ENCODE peak calls at places on chromosomes 3 and 15, in six cellular contexts. One of them, this sample, is unnamed.

GRCh38 chr15:44726568-44727461 is 9.5 kb upstream of the TRIM69 start:
- DNase-seq in dorsolateral prefrontal cortex: no peak
- DNase-seq in fibroblast of lung: peak; percentile 93
- DNase-seq in NT2/D1: no peak
- DNase-seq in hepatocyte: peak; percentile 82
- DNase-seq in A549: peak; percentile 78
- DNase-seq in this sample: peak; percentile 37

GRCh38 chr3:195087321-195087720 is 183.6 kb downstream of the XXYLT1 start:
- DNase-seq in fibroblast of lung: no peak
- DNase-seq in dorsolateral prefrontal cortex: no peak
- DNase-seq in hepatocyte: no peak
- DNase-seq in A549: no peak
- DNase-seq in NT2/D1: no peak
- DNase-seq in this sample: no peak

GRCh38 chr15:42363487-42363886 is 4.2 kb downstream of the CAPN3 start:
- DNase-seq in A549: no peak
- DNase-seq in fibroblast of lung: no peak
- DNase-seq in dorsolateral prefrontal cortex: no peak
- DNase-seq in NT2/D1: peak; percentile 52
- DNase-seq in hepatocyte: no peak
- DNase-seq in this sample: no peak

GRCh38 chr3:138332472-138333073 is 2.9 kb upstream of the NME9 start:
- DNase-seq in A549: peak; percentile 44
- DNase-seq in hepatocyte: peak; percentile 26
- DNase-seq in fibroblast of lung: peak; percentile 66
- DNase-seq in NT2/D1: no peak
- DNase-seq in dorsolateral prefrontal cortex: no peak
- DNase-seq in this sample: no peak

GRCh38 chr3:178203650-178204049 is 332.6 kb upstream of the KCNMB2 start:
- DNase-seq in hepatocyte: no peak
- DNase-seq in dorsolateral prefrontal cortex: no peak
- DNase-seq in NT2/D1: no peak
- DNase-seq in fibroblast of lung: peak; percentile 73
- DNase-seq in A549: no peak
- DNase-seq in this sample: no peak

GRCh38 chr15:47194718-47195117 is 522.6 kb upstream of the SEMA6D start:
- DNase-seq in fibroblast of lung: peak; percentile 72
- DNase-seq in NT2/D1: no peak
- DNase-seq in A549: peak; percentile 10
- DNase-seq in dorsolateral prefrontal cortex: no peak
- DNase-seq in hepatocyte: peak; percentile 47
- DNase-seq in this sample: no peak

GRCh38 chr3:120350431-120350941 is 1.3 kb upstream of the LRRC58 start:
- DNase-seq in fibroblast of lung: peak; percentile 92
- DNase-seq in A549: peak; percentile 40
- DNase-seq in dorsolateral prefrontal cortex: no peak
- DNase-seq in NT2/D1: no peak
- DNase-seq in hepatocyte: peak; percentile 22
- DNase-seq in this sample: no peak

GRCh38 chr3:197495059-197495455 is 60.7 kb downstream of the BDH1 start:
- DNase-seq in fibroblast of lung: no peak
- DNase-seq in NT2/D1: no peak
- DNase-seq in A549: no peak
- DNase-seq in hepatocyte: no peak
- DNase-seq in dorsolateral prefrontal cortex: no peak
- DNase-seq in this sample: no peak

GRCh38 chr3:68878322-68878721 is 54.0 kb downstream of the TAFA4 start:
- DNase-seq in hepatocyte: peak; percentile 36
- DNase-seq in fibroblast of lung: peak; percentile 40
- DNase-seq in NT2/D1: no peak
- DNase-seq in dorsolateral prefrontal cortex: no peak
- DNase-seq in A549: peak; percentile 4
- DNase-seq in this sample: no peak

GRCh38 chr3:175426805-175427204 is 567.7 kb downstream of the NAALADL2 start:
- DNase-seq in NT2/D1: no peak
- DNase-seq in dorsolateral prefrontal cortex: no peak
- DNase-seq in fibroblast of lung: no peak
- DNase-seq in hepatocyte: no peak
- DNase-seq in A549: no peak
- DNase-seq in this sample: no peak

GRCh38 chr3:125357032-125357658 is 18.0 kb downstream of the ZNF148 start:
- DNase-seq in fibroblast of lung: peak; percentile 44
- DNase-seq in NT2/D1: no peak
- DNase-seq in A549: peak; percentile 40
- DNase-seq in dorsolateral prefrontal cortex: no peak
- DNase-seq in hepatocyte: peak; percentile 29
- DNase-seq in this sample: peak; percentile 25

GRCh38 chr3:567488-568173 is 371.1 kb downstream of the CHL1 start:
- DNase-seq in hepatocyte: no peak
- DNase-seq in NT2/D1: no peak
- DNase-seq in dorsolateral prefrontal cortex: no peak
- DNase-seq in A549: no peak
- DNase-seq in fibroblast of lung: no peak
- DNase-seq in this sample: no peak

GRCh38 chr3:58334013-58334321 is 1.3 kb downstream of the PXK start:
- DNase-seq in dorsolateral prefrontal cortex: no peak
- DNase-seq in A549: no peak
- DNase-seq in fibroblast of lung: no peak
- DNase-seq in hepatocyte: no peak
- DNase-seq in NT2/D1: no peak
- DNase-seq in this sample: no peak

GRCh38 chr3:127629462-127630403 is 748 bp downstream of the PODXL2 start:
- DNase-seq in NT2/D1: no peak
- DNase-seq in hepatocyte: no peak
- DNase-seq in A549: no peak
- DNase-seq in fibroblast of lung: no peak
- DNase-seq in dorsolateral prefrontal cortex: peak; percentile 47
- DNase-seq in this sample: no peak

GRCh38 chr3:157166115-157166514 is 6.2 kb upstream of the CCNL1 start:
- DNase-seq in hepatocyte: no peak
- DNase-seq in fibroblast of lung: no peak
- DNase-seq in NT2/D1: no peak
- DNase-seq in dorsolateral prefrontal cortex: no peak
- DNase-seq in A549: no peak
- DNase-seq in this sample: no peak

GRCh38 chr3:52121459-52121795 is 32.8 kb downstream of the POC1A start:
- DNase-seq in NT2/D1: no peak
- DNase-seq in dorsolateral prefrontal cortex: no peak
- DNase-seq in hepatocyte: no peak
- DNase-seq in A549: no peak
- DNase-seq in fibroblast of lung: no peak
- DNase-seq in this sample: no peak

GRCh38 chr15:85707519-85708338 is 87.0 kb downstream of the KLHL25 start:
- DNase-seq in fibroblast of lung: peak; percentile 55
- DNase-seq in dorsolateral prefrontal cortex: no peak
- DNase-seq in A549: peak; percentile 30
- DNase-seq in NT2/D1: no peak
- DNase-seq in hepatocyte: peak; percentile 76
- DNase-seq in this sample: no peak

GRCh38 chr15:29670945-29671307 is 151.3 kb downstream of the TJP1 start:
- DNase-seq in fibroblast of lung: peak; percentile 16
- DNase-seq in NT2/D1: no peak
- DNase-seq in A549: peak; percentile 99
- DNase-seq in hepatocyte: peak; percentile 68
- DNase-seq in dorsolateral prefrontal cortex: no peak
- DNase-seq in this sample: no peak

GRCh38 chr3:55683666-55684270 is 196.7 kb upstream of the WNT5A start:
- DNase-seq in fibroblast of lung: no peak
- DNase-seq in NT2/D1: no peak
- DNase-seq in hepatocyte: no peak
- DNase-seq in dorsolateral prefrontal cortex: no peak
- DNase-seq in A549: no peak
- DNase-seq in this sample: no peak

GRCh38 chr3:52052831-52053306 is 3.5 kb downstream of the DUSP7 start:
- DNase-seq in A549: peak; percentile 61
- DNase-seq in fibroblast of lung: peak; percentile 76
- DNase-seq in dorsolateral prefrontal cortex: peak; percentile 86
- DNase-seq in hepatocyte: peak; percentile 65
- DNase-seq in NT2/D1: peak; percentile 61
- DNase-seq in this sample: peak; percentile 82

GRCh38 chr15:77569647-77570186 is 63.0 kb downstream of the LINGO1 start:
- DNase-seq in fibroblast of lung: peak; percentile 6
- DNase-seq in hepatocyte: no peak
- DNase-seq in NT2/D1: no peak
- DNase-seq in A549: no peak
- DNase-seq in dorsolateral prefrontal cortex: no peak
- DNase-seq in this sample: no peak

GRCh38 chr3:25099662-25100061 is 328.4 kb upstream of the RARB start:
- DNase-seq in A549: no peak
- DNase-seq in fibroblast of lung: no peak
- DNase-seq in dorsolateral prefrontal cortex: no peak
- DNase-seq in hepatocyte: no peak
- DNase-seq in NT2/D1: no peak
- DNase-seq in this sample: no peak

GRCh38 chr3:25107918-25108617 is 320.0 kb upstream of the RARB start:
- DNase-seq in fibroblast of lung: no peak
- DNase-seq in A549: no peak
- DNase-seq in dorsolateral prefrontal cortex: no peak
- DNase-seq in hepatocyte: no peak
- DNase-seq in NT2/D1: no peak
- DNase-seq in this sample: no peak

DNA sequence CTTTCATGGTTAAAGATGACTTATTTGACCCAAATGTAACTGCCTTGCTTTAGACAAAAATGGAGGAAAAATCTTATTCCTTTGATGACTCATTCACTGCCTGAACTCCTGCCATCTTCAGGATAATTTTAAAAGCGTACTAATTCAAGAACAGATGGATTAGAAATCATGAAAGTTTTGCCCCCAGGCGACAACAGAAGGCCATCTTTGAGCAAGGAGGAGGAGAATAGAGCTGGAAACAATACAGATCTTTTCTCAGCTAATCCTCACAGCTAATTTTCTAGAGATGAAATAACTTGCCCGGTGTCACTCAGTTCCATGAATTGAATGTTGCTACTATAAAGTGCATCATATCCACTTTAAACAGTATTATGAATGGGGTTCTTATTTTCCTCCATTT is 324.7 kb upstream of the RARB start:
- DNase-seq in hepatocyte: no peak
- DNase-seq in A549: no peak
- DNase-seq in fibroblast of lung: no peak
- DNase-seq in NT2/D1: no peak
- DNase-seq in dorsolateral prefrontal cortex: no peak
- DNase-seq in this sample: no peak
- H3K4me3 ChIP-seq in hepatocyte: no peak overlapping the region
- H3K4me3 ChIP-seq in A549: no peak overlapping the region
- H3K4me3 ChIP-seq in fibroblast of lung: no peak overlapping the region
- H3K4me3 ChIP-seq in NT2/D1: no peak overlapping the region
- H3K4me3 ChIP-seq in dorsolateral prefrontal cortex: no peak overlapping the region
- H3K4me3 ChIP-seq in this sample: no peak overlapping the region

DNA sequence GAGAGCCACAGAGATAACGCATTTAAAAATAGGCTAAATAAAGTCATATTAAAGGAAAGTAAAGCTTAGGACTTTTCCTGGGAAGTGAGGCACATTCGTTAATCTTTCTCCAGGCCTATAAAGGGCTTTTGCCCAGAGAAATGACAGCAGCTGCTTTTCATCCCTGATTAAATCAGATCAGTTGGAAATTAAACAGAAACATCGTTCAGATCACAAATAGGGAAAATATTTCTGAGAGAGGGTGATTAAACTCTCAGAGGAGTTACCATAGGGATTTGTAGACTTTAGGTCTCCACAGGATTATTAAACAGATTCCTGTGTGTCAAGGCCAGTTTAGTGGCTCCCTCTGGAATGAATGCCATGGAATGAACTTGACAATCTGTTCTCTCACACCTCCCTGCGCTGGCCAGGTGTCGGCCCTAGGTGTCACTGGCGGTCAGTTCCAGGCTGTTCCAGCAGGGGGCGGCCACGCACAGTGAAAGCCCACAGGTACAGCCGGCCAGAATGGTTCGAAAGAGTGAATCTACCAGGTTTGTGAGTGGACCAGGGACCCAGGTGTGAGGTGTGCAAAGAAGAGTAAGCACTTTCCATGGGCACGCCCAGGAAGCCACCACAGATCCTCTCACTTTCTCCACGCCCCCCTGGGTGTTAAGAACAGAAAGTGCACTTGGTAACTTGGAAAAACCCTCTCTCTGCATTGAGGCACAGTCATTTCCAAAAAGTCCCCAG is 253.0 kb upstream of the RASGRP1 start:
- DNase-seq in hepatocyte: peak; percentile 90
- DNase-seq in fibroblast of lung: peak; percentile 53
- DNase-seq in dorsolateral prefrontal cortex: peak; percentile 80
- DNase-seq in NT2/D1: peak; percentile 28
- DNase-seq in A549: peak; percentile 74
- DNase-seq in this sample: peak; percentile 96
- H3K4me3 ChIP-seq in hepatocyte: no peak overlapping the region
- H3K4me3 ChIP-seq in fibroblast of lung: no peak overlapping the region
- H3K4me3 ChIP-seq in dorsolateral prefrontal cortex: peak overlapping the region; percentile 45
- H3K4me3 ChIP-seq in NT2/D1: no peak overlapping the region
- H3K4me3 ChIP-seq in A549: no peak overlapping the region
- H3K4me3 ChIP-seq in this sample: no peak overlapping the region

GRCh38 chr15:75659928-75660645 is 12.4 kb downstream of the SNX33 start:
- DNase-seq in hepatocyte: no peak
- DNase-seq in NT2/D1: no peak
- DNase-seq in fibroblast of lung: no peak
- DNase-seq in dorsolateral prefrontal cortex: no peak
- DNase-seq in A549: no peak
- DNase-seq in this sample: no peak

GRCh38 chr15:75663931-75664421 is 16.3 kb downstream of the SNX33 start:
- DNase-seq in A549: no peak
- DNase-seq in dorsolateral prefrontal cortex: no peak
- DNase-seq in hepatocyte: peak; percentile 51
- DNase-seq in NT2/D1: no peak
- DNase-seq in fibroblast of lung: no peak
- DNase-seq in this sample: no peak

GRCh38 chr15:75662823-75663519 is 15.3 kb downstream of the SNX33 start:
- DNase-seq in A549: no peak
- DNase-seq in dorsolateral prefrontal cortex: no peak
- DNase-seq in fibroblast of lung: no peak
- DNase-seq in hepatocyte: no peak
- DNase-seq in NT2/D1: no peak
- DNase-seq in this sample: no peak

GRCh38 chr15:75661041-75661778 is 13.5 kb downstream of the SNX33 start:
- DNase-seq in hepatocyte: peak; percentile 92
- DNase-seq in dorsolateral prefrontal cortex: peak; percentile 54
- DNase-seq in A549: peak; percentile 83
- DNase-seq in NT2/D1: no peak
- DNase-seq in fibroblast of lung: peak; percentile 91
- DNase-seq in this sample: peak; percentile 78

GRCh38 chr15:75661779-75662140 is 14.0 kb downstream of the SNX33 start:
- DNase-seq in hepatocyte: no peak
- DNase-seq in A549: no peak
- DNase-seq in NT2/D1: no peak
- DNase-seq in dorsolateral prefrontal cortex: no peak
- DNase-seq in fibroblast of lung: no peak
- DNase-seq in this sample: no peak
- H3K4me3 ChIP-seq in hepatocyte: no peak overlapping the region
- H3K4me3 ChIP-seq in A549: no peak overlapping the region
- H3K4me3 ChIP-seq in NT2/D1: no peak overlapping the region
- H3K4me3 ChIP-seq in dorsolateral prefrontal cortex: no peak overlapping the region
- H3K4me3 ChIP-seq in fibroblast of lung: no peak overlapping the region
- H3K4me3 ChIP-seq in this sample: no peak overlapping the region

DNA sequence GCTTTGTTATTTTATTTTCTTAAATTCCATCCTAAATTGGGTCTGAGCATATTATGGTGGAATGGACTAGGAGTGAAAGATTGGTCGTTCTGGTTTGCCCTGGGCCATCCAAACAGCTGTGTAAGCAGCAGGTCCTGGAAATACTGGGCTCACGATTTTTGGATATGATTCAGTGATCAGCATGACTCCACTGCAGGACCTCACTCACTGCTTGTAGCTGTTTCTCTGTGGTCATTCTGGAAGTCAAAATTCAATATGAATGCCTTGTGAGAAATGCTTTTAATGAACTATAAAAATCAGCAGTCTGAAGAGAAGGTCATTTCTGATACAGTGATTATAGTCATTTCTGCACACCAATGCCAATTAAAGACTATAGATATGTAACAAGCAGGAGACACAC is 185.0 kb downstream of the RBMS3 start:
- DNase-seq in A549: no peak
- DNase-seq in NT2/D1: no peak
- DNase-seq in dorsolateral prefrontal cortex: no peak
- DNase-seq in hepatocyte: no peak
- DNase-seq in fibroblast of lung: peak; percentile 40
- DNase-seq in this sample: no peak
- H3K4me3 ChIP-seq in A549: no peak overlapping the region
- H3K4me3 ChIP-seq in NT2/D1: no peak overlapping the region
- H3K4me3 ChIP-seq in dorsolateral prefrontal cortex: no peak overlapping the region
- H3K4me3 ChIP-seq in hepatocyte: no peak overlapping the region
- H3K4me3 ChIP-seq in fibroblast of lung: no peak overlapping the region
- H3K4me3 ChIP-seq in this sample: no peak overlapping the region